ENCODE peak calls at places on chromosomes 1 and 21, in ten cellular contexts. X is GM13977; J is ovary; I is NB4; Q is GM23338; D is Calu3; T is HepG2; Y is lower lobe of right lung; F is CD4-positive, alpha-beta T cell; H is A549. Z is an unnamed sample.

GRCh38 chr21:42254631-42255030 is 35.7 kb downstream of the ABCG1 start:
- DNase-seq in X (no peak), J (no peak), I (no peak), Q (no peak), D (no peak), T (no peak), Y (peak; percentile 9), F (no peak), H (no peak), Z (no peak)

GRCh38 chr1:228457396-228458176 is 29.6 kb upstream of the RNF187 start:
- DNase-seq in X (peak; percentile 97), J (peak; percentile 76), I (no peak), Q (peak; percentile 99), D (peak; percentile 92), T (no peak), Y (peak; percentile 83), F (peak; percentile 70), H (peak; percentile 71), Z (peak; percentile 86)

GRCh38 chr1:238409191-238409846 is 518.6 kb upstream of the ZP4 start:
- DNase-seq in X (no peak), J (no peak), I (peak; percentile 27), Q (no peak), D (peak; percentile 8), T (no peak), Y (no peak), F (no peak), H (no peak), Z (no peak)

GRCh38 chr1:154463512-154463990 is 38.5 kb upstream of the TDRD10 start:
- DNase-seq in X (no peak), J (no peak), I (peak; percentile 68), Q (no peak), D (no peak), T (no peak), Y (no peak), F (peak; percentile 66), H (no peak), Z (peak; percentile 30)

GRCh38 chr1:25675729-25676476 is 59.3 kb downstream of the MAN1C1 start:
- DNase-seq in X (peak; percentile 71), J (no peak), I (no peak), Q (no peak), D (no peak), T (no peak), Y (no peak), F (peak; percentile 61), H (no peak), Z (peak; percentile 57)

GRCh38 chr1:84936116-84936810 is 43.3 kb upstream of the LPAR3 start:
- DNase-seq in X (peak; percentile 25), J (no peak), I (peak; percentile 73), Q (peak; percentile 87), D (peak; percentile 25), T (peak; percentile 55), Y (no peak), F (no peak), H (peak; percentile 47), Z (peak; percentile 15)

GRCh38 chr1:6948416-6948815 is 163.2 kb downstream of the CAMTA1 start:
- DNase-seq in X (no peak), J (no peak), I (no peak), Q (no peak), D (no peak), T (no peak), Y (no peak), F (no peak), H (no peak), Z (no peak)

GRCh38 chr21:45535341-45536081 is 6.7 kb downstream of the SLC19A1 start:
- DNase-seq in X (no peak), J (no peak), I (peak; percentile 74), Q (no peak), D (no peak), T (no peak), Y (peak; percentile 77), F (no peak), H (no peak), Z (peak; percentile 21)

GRCh38 chr1:15249032-15249601 is 2.1 kb downstream of the FHAD1 start:
- DNase-seq in X (peak; percentile 61), J (no peak), I (no peak), Q (no peak), D (no peak), T (no peak), Y (no peak), F (peak; percentile 6), H (no peak), Z (no peak)

GRCh38 chr1:29209173-29209572 is 21.6 kb downstream of the MECR start:
- DNase-seq in X (no peak), J (no peak), I (no peak), Q (no peak), D (no peak), T (no peak), Y (no peak), F (no peak), H (no peak), Z (no peak)

GRCh38 chr1:117821782-117822447 is 107.5 kb downstream of the GDAP2 start:
- DNase-seq in X (no peak), J (no peak), I (peak; percentile 23), Q (peak; percentile 41), D (peak; percentile 36), T (peak; percentile 87), Y (no peak), F (no peak), H (no peak), Z (peak; percentile 19)

GRCh38 chr1:202143011-202143767 is 1.3 kb downstream of the ARL8A start:
- DNase-seq in X (peak; percentile 59), J (no peak), I (peak; percentile 82), Q (no peak), D (peak; percentile 16), T (peak; percentile 75), Y (peak; percentile 69), F (no peak), H (peak; percentile 33), Z (peak; percentile 34)

GRCh38 chr1:26996024-26996423 is 2.5 kb downstream of the TRNP1 start:
- DNase-seq in X (no peak), J (no peak), I (no peak), Q (peak; percentile 46), D (no peak), T (no peak), Y (no peak), F (no peak), H (no peak), Z (no peak)

GRCh38 chr1:44086722-44087474 is 31.7 kb upstream of the KLF17 start:
- DNase-seq in X (no peak), J (no peak), I (no peak), Q (no peak), D (no peak), T (no peak), Y (no peak), F (no peak), H (no peak), Z (no peak)

GRCh38 chr1:3768811-3769390 is 3.6 kb upstream of the SMIM1 start:
- DNase-seq in X (no peak), J (no peak), I (no peak), Q (no peak), D (no peak), T (no peak), Y (no peak), F (no peak), H (no peak), Z (no peak)

GRCh38 chr1:62391369-62391971 is 45.4 kb upstream of the USP1 start:
- DNase-seq in X (peak; percentile 36), J (no peak), I (peak; percentile 43), Q (peak; percentile 93), D (peak; percentile 18), T (peak; percentile 62), Y (no peak), F (no peak), H (no peak), Z (peak; percentile 18)
- TF ChIP-seq CTCF in X (peak; percentile 59), J (no peak), I (peak; percentile 64), Q (peak; percentile 92), D (peak; percentile 37), T (peak; percentile 76), Y (peak; percentile 35), F (no peak), H (peak; percentile 13), Z (peak; percentile 23)

DNA sequence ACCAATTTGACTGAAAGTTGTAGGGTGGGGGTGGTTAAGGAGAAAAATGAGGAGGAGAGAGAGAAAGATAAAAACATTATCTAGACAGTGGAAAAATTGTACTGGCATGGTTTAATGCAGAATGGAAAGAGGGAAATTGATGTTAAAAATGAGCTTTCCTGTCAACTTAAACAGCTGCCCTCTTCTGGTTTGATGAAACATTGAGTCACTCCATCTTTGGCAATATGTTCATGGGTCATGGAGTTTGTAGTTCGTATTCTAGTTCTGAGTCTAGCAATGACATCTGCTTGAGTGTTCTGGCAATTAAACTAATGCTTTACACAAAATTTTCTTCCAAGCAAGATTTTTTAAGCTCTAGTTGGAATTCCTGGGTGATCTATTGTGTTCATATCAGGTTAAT is 9.6 kb downstream of the ZNF648 start:
- DNase-seq in X (no peak), J (no peak), I (no peak), Q (no peak), D (no peak), T (no peak), Y (no peak), F (no peak), H (no peak), Z (no peak)
- TF ChIP-seq CTCF in X (peak; percentile 5), J (no peak), I (no peak), Q (no peak), D (no peak), T (no peak), Y (no peak), F (no peak), H (no peak), Z (no peak)

DNA sequence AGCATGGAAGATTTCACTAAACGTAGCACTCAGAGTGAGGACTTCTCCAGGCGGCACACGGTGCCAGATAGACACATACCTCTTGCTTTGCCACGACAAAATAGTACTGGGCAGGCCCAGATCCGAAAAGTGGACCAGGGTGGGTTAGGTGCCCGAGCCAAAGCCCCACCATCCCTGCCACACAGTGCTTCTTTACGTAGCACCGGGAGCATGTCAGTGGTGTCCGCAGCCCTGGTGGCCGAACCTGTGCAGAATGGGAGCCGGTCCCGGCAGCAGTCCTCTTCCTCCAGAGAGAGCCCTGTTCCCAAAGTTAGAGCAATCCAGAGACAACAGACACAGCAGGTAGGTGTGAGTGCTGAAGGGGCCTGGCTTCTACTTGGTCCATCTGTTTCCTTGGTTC is 38.6 kb downstream of the CLEC20A start:
- DNase-seq in X (no peak), J (no peak), I (no peak), Q (no peak), D (no peak), T (no peak), Y (no peak), F (no peak), H (no peak), Z (no peak)
- TF ChIP-seq CTCF in X (no peak), J (no peak), I (no peak), Q (no peak), D (no peak), T (no peak), Y (no peak), F (no peak), H (no peak), Z (no peak)

DNA sequence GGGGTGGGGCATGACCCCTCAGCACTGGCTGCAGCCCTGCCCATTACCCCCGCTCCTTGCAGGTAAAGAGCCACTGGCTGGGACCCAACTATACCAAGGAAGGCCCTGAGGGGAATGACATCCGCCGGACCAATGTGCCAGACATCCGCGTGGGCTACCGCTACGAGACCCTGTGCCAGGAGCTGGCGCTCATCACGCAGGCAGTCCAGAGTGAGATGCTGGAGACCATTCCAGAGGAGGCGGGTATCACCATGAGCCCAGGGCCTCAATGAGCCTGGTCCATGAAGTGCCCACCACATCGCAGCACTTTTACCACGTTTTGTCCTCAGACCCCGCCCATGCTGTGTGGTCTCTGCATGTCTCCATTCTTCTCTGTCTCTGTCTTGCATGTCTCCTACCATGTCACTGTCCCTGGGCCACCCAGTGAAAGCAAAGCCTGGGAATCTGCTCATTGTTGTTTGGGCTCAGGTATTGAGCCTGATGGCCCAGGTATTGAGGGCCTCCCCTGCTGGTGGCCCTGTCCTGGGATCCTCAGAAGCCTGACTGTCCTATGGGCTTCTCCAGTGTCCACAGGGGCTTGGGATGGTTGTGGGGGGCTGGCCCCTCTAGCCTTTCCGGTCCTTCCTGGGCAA is 11.4 kb downstream of the AMPD2 start:
- DNase-seq in X (no peak), J (no peak), I (no peak), Q (no peak), D (no peak), T (no peak), Y (no peak), F (no peak), H (no peak), Z (no peak)
- TF ChIP-seq CTCF in X (peak; percentile 3), J (no peak), I (no peak), Q (no peak), D (no peak), T (no peak), Y (no peak), F (no peak), H (no peak), Z (no peak)

Z was measured in transverse colon.